ENCODE peak calls at places on chromosomes 11 and 22, in seven cellular contexts. G, P, R, X, L, J and T are unnamed samples.
A peak's percentile ranks its signal among the peaks of the same experiment; 100 is the strongest.

GRCh38 chr11:69138265-69138664 is 17.5 kb upstream of the SMIM38 start:
- DNase-seq in G (peak; percentile 27), P (no peak), R (no peak), X (no peak), L (no peak), J (no peak), T (no peak)

GRCh38 chr11:100543386-100543785 is 143.7 kb upstream of the ARHGAP42 start:
- DNase-seq in G (no peak), P (no peak), R (no peak), X (no peak), L (no peak), J (no peak), T (no peak)

GRCh38 chr11:17741487-17741886 is 6.9 kb downstream of the KCNC1 start:
- DNase-seq in G (no peak), P (no peak), R (no peak), X (no peak), L (peak; percentile 27), J (no peak), T (no peak)

GRCh38 chr22:49676783-49677494 is 150.7 kb downstream of the BRD1 start:
- DNase-seq in G (no peak), P (no peak), R (no peak), X (no peak), L (no peak), J (no peak), T (no peak)

GRCh38 chr22:44957267-44957905 is 52.4 kb downstream of the PHF21B start:
- DNase-seq in G (peak; percentile 8), P (no peak), R (peak; percentile 18), X (no peak), L (no peak), J (peak; percentile 24), T (no peak)

GRCh38 chr11:819943-820649 is 1.4 kb downstream of the PNPLA2 start:
- DNase-seq in G (peak; percentile 80), P (peak; percentile 92), R (no peak), X (peak; percentile 87), L (peak; percentile 97), J (peak; percentile 95), T (peak; percentile 97)

GRCh38 chr11:60767388-60767811 is 10.7 kb downstream of the MS4A15 start:
- DNase-seq in G (no peak), P (no peak), R (no peak), X (no peak), L (no peak), J (no peak), T (no peak)

GRCh38 chr22:42632096-42632495 is 8.3 kb downstream of the ATP5MGL start:
- DNase-seq in G (no peak), P (no peak), R (no peak), X (no peak), L (no peak), J (no peak), T (no peak)

GRCh38 chr11:123188508-123189165 is 6.4 kb downstream of the CLMP start:
- DNase-seq in G (peak; percentile 63), P (no peak), R (no peak), X (no peak), L (no peak), J (no peak), T (no peak)

GRCh38 chr11:46557684-46558151 is 36.1 kb downstream of the AMBRA1 start:
- DNase-seq in G (peak; percentile 28), P (no peak), R (no peak), X (no peak), L (no peak), J (no peak), T (no peak)

GRCh38 chr11:46562527-46562926 is 31.3 kb downstream of the AMBRA1 start:
- DNase-seq in G (no peak), P (no peak), R (no peak), X (no peak), L (no peak), J (no peak), T (no peak)

GRCh38 chr11:46555269-46556054 is 38.4 kb downstream of the AMBRA1 start:
- DNase-seq in G (peak; percentile 33), P (no peak), R (no peak), X (no peak), L (no peak), J (no peak), T (no peak)

GRCh38 chr11:46560300-46561025 is 33.4 kb downstream of the AMBRA1 start:
- DNase-seq in G (peak; percentile 59), P (peak; percentile 59), R (no peak), X (peak; percentile 22), L (no peak), J (no peak), T (peak; percentile 35)

DNA sequence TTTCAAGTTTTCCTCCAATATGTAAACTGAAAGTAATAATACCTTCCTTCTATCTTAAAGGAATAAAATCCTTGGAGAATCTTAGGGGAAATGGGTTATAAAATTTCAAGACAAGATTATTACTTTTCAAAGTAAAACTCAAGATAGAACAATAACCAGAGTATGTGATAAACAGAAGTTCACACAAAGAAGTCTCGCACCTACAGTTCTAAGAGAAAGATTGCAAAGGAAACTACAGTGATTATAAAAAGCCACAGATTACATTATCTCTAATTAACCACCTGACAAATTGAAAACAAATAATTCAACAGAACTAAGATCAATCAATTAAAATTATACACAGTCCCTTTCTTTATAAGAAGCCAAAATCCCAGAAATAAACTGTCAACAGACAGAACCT is 34.0 kb downstream of the AMBRA1 start:
- DNase-seq in G (no peak), P (no peak), R (no peak), X (no peak), L (no peak), J (no peak), T (no peak)
- H3K4me3 ChIP-seq in G (peak overlapping the region; percentile 75), P (peak overlapping the region; percentile 63), R (no peak overlapping the region), X (no peak overlapping the region), L (peak overlapping the region; percentile 72), J (no peak overlapping the region), T (peak overlapping the region; percentile 57)

GRCh38 chr11:64204464-64204989 is 2.0 kb upstream of the FERMT3 start:
- DNase-seq in G (peak; percentile 97), P (peak; percentile 85), R (peak; percentile 48), X (peak; percentile 94), L (peak; percentile 92), J (peak; percentile 83), T (peak; percentile 61)

GRCh38 chr11:64203421-64204079 is 3.0 kb upstream of the FERMT3 start:
- DNase-seq in G (no peak), P (no peak), R (no peak), X (no peak), L (no peak), J (no peak), T (no peak)

GRCh38 chr11:64202992-64203391 is 3.5 kb upstream of the FERMT3 start:
- DNase-seq in G (no peak), P (no peak), R (no peak), X (no peak), L (no peak), J (no peak), T (no peak)

GRCh38 chr11:64204080-64204440 is 2.5 kb upstream of the FERMT3 start:
- DNase-seq in G (no peak), P (no peak), R (no peak), X (no peak), L (no peak), J (no peak), T (no peak)

GRCh38 chr11:64201524-64201923 is 5.0 kb upstream of the FERMT3 start:
- DNase-seq in G (no peak), P (no peak), R (no peak), X (no peak), L (no peak), J (no peak), T (no peak)
- H3K36me3 ChIP-seq in G (peaks cover 81% of the 10 kb centered on the region), P (peaks cover 61% of the 10 kb centered on the region), R (peaks cover 66% of the 10 kb centered on the region), X (peaks cover 17% of the 10 kb centered on the region), L (peaks cover 53% of the 10 kb centered on the region), J (peaks cover 96% of the 10 kb centered on the region), T (peaks cover 19% of the 10 kb centered on the region)

GRCh38 chr11:10295056-10295901 is 1.3 kb upstream of the SBF2 start:
- DNase-seq in G (peak; percentile 31), P (no peak), R (no peak), X (no peak), L (no peak), J (no peak), T (no peak)
- H3K4me1 ChIP-seq in G (peaks cover 43% of the 10 kb centered on the region), P (peaks cover 20% of the 10 kb centered on the region), R (no peaks in the 10 kb centered on the region), X (peaks cover 3% of the 10 kb centered on the region), L (peaks cover 24% of the 10 kb centered on the region), J (peaks cover 28% of the 10 kb centered on the region), T (peaks cover 16% of the 10 kb centered on the region)

DNA sequence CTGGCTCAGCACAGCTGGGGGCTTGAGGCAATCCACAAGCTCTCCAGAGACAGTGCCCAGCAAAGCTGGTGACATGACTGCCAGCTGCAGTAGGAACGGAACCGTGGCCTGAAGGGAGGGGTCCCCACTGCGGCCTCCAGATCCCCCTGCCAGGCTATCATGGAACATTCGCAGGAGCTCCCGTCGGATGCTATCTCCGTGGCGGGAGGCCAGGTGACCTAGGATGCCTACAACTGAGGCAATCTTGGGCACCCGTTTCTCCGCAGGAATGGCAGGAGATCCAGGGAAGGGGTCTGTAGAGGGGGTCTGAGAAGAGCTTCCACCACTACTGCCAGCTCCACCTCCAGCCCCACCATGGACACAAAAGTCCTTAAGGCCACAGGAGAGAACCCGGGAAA is 2.6 kb upstream of the GANAB start:
- DNase-seq in G (no peak), P (no peak), R (no peak), X (no peak), L (no peak), J (no peak), T (no peak)
- H3K4me3 ChIP-seq in G (no peak overlapping the region), P (no peak overlapping the region), R (no peak overlapping the region), X (no peak overlapping the region), L (no peak overlapping the region), J (no peak overlapping the region), T (no peak overlapping the region)

GRCh38 chr22:27874756-27875155 is 44.3 kb downstream of the PITPNB start:
- DNase-seq in G (no peak), P (no peak), R (no peak), X (no peak), L (no peak), J (no peak), T (no peak)

GRCh38 chr22:27874185-27874584 is 44.9 kb downstream of the PITPNB start:
- DNase-seq in G (no peak), P (no peak), R (no peak), X (no peak), L (no peak), J (no peak), T (no peak)

GRCh38 chr22:27872488-27872887 is 46.6 kb downstream of the PITPNB start:
- DNase-seq in G (no peak), P (no peak), R (no peak), X (no peak), L (no peak), J (no peak), T (no peak)

GRCh38 chr22:27871306-27872014 is 47.6 kb downstream of the PITPNB start:
- DNase-seq in G (no peak), P (no peak), R (no peak), X (no peak), L (no peak), J (no peak), T (no peak)

GRCh38 chr22:27873476-27873875 is 45.6 kb downstream of the PITPNB start:
- DNase-seq in G (no peak), P (no peak), R (no peak), X (no peak), L (no peak), J (no peak), T (no peak)
- H3K36me3 ChIP-seq in G (peaks cover 44% of the 10 kb centered on the region), P (peaks cover 92% of the 10 kb centered on the region), R (peaks cover 7% of the 10 kb centered on the region), X (no peaks in the 10 kb centered on the region), L (peaks cover 16% of the 10 kb centered on the region), J (peaks cover 33% of the 10 kb centered on the region), T (peaks cover 38% of the 10 kb centered on the region)

DNA sequence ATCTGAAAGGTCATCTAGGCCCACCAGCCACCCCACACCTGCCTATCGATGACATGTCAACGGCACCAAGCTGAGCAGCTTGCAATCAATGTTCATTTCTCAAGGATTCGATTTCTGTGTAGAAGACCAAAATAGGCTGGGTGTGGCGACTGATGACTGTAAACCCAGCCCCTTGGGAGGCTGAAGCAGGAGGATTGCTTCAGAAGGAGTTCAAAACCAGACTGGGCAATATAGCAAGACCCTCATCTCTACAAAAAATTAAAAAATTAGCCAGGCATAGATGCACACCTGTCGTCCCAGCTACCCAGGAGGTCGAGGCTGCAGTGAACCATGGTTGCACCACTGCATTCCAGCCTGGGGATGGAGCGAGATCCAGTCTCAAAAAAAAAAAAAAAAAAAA is 108.7 kb downstream of the MICAL3 start:
- DNase-seq in G (no peak), P (no peak), R (no peak), X (no peak), L (no peak), J (no peak), T (no peak)
- H3K4me1 ChIP-seq in G (peaks cover 17% of the 10 kb centered on the region), P (peaks cover 41% of the 10 kb centered on the region), R (peaks cover 28% of the 10 kb centered on the region), X (peaks cover 15% of the 10 kb centered on the region), L (peaks cover 6% of the 10 kb centered on the region), J (no peaks in the 10 kb centered on the region), T (peaks cover 7% of the 10 kb centered on the region)